ENCODE peak calls at places on chromosome 11, in ten cellular contexts. One of them, this sample, is unnamed.

GRCh38 chr11:45145083-45145420 is 1.4 kb upstream of the PRDM11 start:
- DNase-seq in AG09319: no peak
- DNase-seq in GM12865: no peak
- DNase-seq in MM.1S: no peak
- DNase-seq in K562: no peak
- DNase-seq in Caco-2: no peak
- DNase-seq in thoracic aorta: no peak
- DNase-seq in adrenal gland: no peak
- DNase-seq in colonic mucosa: no peak
- DNase-seq in lower leg skin: no peak
- DNase-seq in this sample: no peak

GRCh38 chr11:113091578-113091844 is 130.3 kb downstream of the NCAM1 start:
- DNase-seq in colonic mucosa: no peak
- DNase-seq in thoracic aorta: no peak
- DNase-seq in GM12865: no peak
- DNase-seq in lower leg skin: no peak
- DNase-seq in K562: no peak
- DNase-seq in AG09319: no peak
- DNase-seq in Caco-2: no peak
- DNase-seq in MM.1S: no peak
- DNase-seq in adrenal gland: no peak
- DNase-seq in this sample: no peak

GRCh38 chr11:111633248-111633647 is 31.0 kb downstream of the SIK2 start:
- DNase-seq in thoracic aorta: no peak
- DNase-seq in GM12865: no peak
- DNase-seq in adrenal gland: no peak
- DNase-seq in AG09319: no peak
- DNase-seq in Caco-2: no peak
- DNase-seq in lower leg skin: no peak
- DNase-seq in colonic mucosa: no peak
- DNase-seq in K562: no peak
- DNase-seq in MM.1S: no peak
- DNase-seq in this sample: no peak

GRCh38 chr11:19187101-19187500 is 14.7 kb downstream of the CSRP3 start:
- DNase-seq in thoracic aorta: no peak
- DNase-seq in GM12865: no peak
- DNase-seq in AG09319: no peak
- DNase-seq in MM.1S: no peak
- DNase-seq in Caco-2: no peak
- DNase-seq in lower leg skin: no peak
- DNase-seq in adrenal gland: no peak
- DNase-seq in colonic mucosa: no peak
- DNase-seq in K562: no peak
- DNase-seq in this sample: no peak

GRCh38 chr11:64016512-64016911 is 19.2 kb upstream of the FLRT1 start:
- DNase-seq in GM12865: no peak
- DNase-seq in colonic mucosa: no peak
- DNase-seq in AG09319: no peak
- DNase-seq in thoracic aorta: no peak
- DNase-seq in adrenal gland: no peak
- DNase-seq in MM.1S: no peak
- DNase-seq in K562: no peak
- DNase-seq in lower leg skin: no peak
- DNase-seq in Caco-2: no peak
- DNase-seq in this sample: no peak

GRCh38 chr11:34250732-34251639 is 106.8 kb downstream of the ABTB2 start:
- DNase-seq in Caco-2: no peak
- DNase-seq in GM12865: peak
- DNase-seq in K562: peak
- DNase-seq in MM.1S: no peak
- DNase-seq in adrenal gland: no peak
- DNase-seq in thoracic aorta: peak
- DNase-seq in AG09319: no peak
- DNase-seq in lower leg skin: peak
- DNase-seq in colonic mucosa: peak
- DNase-seq in this sample: peak

GRCh38 chr11:8329961-8330361 is 66.3 kb upstream of the LMO1 start:
- DNase-seq in AG09319: no peak
- DNase-seq in GM12865: no peak
- DNase-seq in lower leg skin: no peak
- DNase-seq in thoracic aorta: no peak
- DNase-seq in Caco-2: no peak
- DNase-seq in MM.1S: no peak
- DNase-seq in colonic mucosa: no peak
- DNase-seq in adrenal gland: no peak
- DNase-seq in K562: no peak
- DNase-seq in this sample: no peak

GRCh38 chr11:117610901-117611300 is 186.1 kb downstream of the DSCAML1 start:
- DNase-seq in MM.1S: no peak
- DNase-seq in K562: no peak
- DNase-seq in adrenal gland: no peak
- DNase-seq in GM12865: no peak
- DNase-seq in AG09319: no peak
- DNase-seq in colonic mucosa: no peak
- DNase-seq in thoracic aorta: no peak
- DNase-seq in Caco-2: no peak
- DNase-seq in lower leg skin: no peak
- DNase-seq in this sample: no peak

GRCh38 chr11:45045692-45046471 is 95.2 kb upstream of the TP53I11 start:
- DNase-seq in Caco-2: no peak
- DNase-seq in thoracic aorta: no peak
- DNase-seq in adrenal gland: peak
- DNase-seq in K562: no peak
- DNase-seq in MM.1S: no peak
- DNase-seq in colonic mucosa: no peak
- DNase-seq in GM12865: no peak
- DNase-seq in AG09319: peak
- DNase-seq in lower leg skin: peak
- DNase-seq in this sample: no peak

GRCh38 chr11:9332655-9333054 is 18.3 kb upstream of the TMEM41B start:
- DNase-seq in colonic mucosa: no peak
- DNase-seq in adrenal gland: no peak
- DNase-seq in lower leg skin: no peak
- DNase-seq in AG09319: no peak
- DNase-seq in K562: no peak
- DNase-seq in MM.1S: no peak
- DNase-seq in thoracic aorta: no peak
- DNase-seq in Caco-2: no peak
- DNase-seq in GM12865: no peak
- DNase-seq in this sample: no peak

GRCh38 chr11:74710291-74710938 is 20.8 kb downstream of the CHRDL2 start:
- DNase-seq in lower leg skin: no peak
- DNase-seq in AG09319: no peak
- DNase-seq in GM12865: no peak
- DNase-seq in MM.1S: no peak
- DNase-seq in colonic mucosa: no peak
- DNase-seq in adrenal gland: no peak
- DNase-seq in Caco-2: no peak
- DNase-seq in K562: peak
- DNase-seq in thoracic aorta: no peak
- DNase-seq in this sample: no peak

GRCh38 chr11:4202749-4203148 is 108.2 kb downstream of the RRM1 start:
- DNase-seq in thoracic aorta: no peak
- DNase-seq in Caco-2: no peak
- DNase-seq in GM12865: no peak
- DNase-seq in colonic mucosa: no peak
- DNase-seq in adrenal gland: no peak
- DNase-seq in lower leg skin: no peak
- DNase-seq in K562: no peak
- DNase-seq in AG09319: no peak
- DNase-seq in MM.1S: no peak
- DNase-seq in this sample: no peak

GRCh38 chr11:4203603-4204360 is 109.2 kb downstream of the RRM1 start:
- DNase-seq in GM12865: no peak
- DNase-seq in K562: no peak
- DNase-seq in AG09319: no peak
- DNase-seq in thoracic aorta: no peak
- DNase-seq in lower leg skin: no peak
- DNase-seq in MM.1S: no peak
- DNase-seq in Caco-2: no peak
- DNase-seq in colonic mucosa: no peak
- DNase-seq in adrenal gland: no peak
- DNase-seq in this sample: no peak
- TF ChIP-seq CTCF in GM12865: no peak
- TF ChIP-seq CTCF in K562: peak
- TF ChIP-seq CTCF in AG09319: no peak
- TF ChIP-seq CTCF in thoracic aorta: no peak
- TF ChIP-seq CTCF in lower leg skin: no peak
- TF ChIP-seq CTCF in MM.1S: no peak
- TF ChIP-seq CTCF in Caco-2: peak
- TF ChIP-seq CTCF in colonic mucosa: no peak
- TF ChIP-seq CTCF in adrenal gland: no peak
- TF ChIP-seq CTCF in this sample: no peak

DNA sequence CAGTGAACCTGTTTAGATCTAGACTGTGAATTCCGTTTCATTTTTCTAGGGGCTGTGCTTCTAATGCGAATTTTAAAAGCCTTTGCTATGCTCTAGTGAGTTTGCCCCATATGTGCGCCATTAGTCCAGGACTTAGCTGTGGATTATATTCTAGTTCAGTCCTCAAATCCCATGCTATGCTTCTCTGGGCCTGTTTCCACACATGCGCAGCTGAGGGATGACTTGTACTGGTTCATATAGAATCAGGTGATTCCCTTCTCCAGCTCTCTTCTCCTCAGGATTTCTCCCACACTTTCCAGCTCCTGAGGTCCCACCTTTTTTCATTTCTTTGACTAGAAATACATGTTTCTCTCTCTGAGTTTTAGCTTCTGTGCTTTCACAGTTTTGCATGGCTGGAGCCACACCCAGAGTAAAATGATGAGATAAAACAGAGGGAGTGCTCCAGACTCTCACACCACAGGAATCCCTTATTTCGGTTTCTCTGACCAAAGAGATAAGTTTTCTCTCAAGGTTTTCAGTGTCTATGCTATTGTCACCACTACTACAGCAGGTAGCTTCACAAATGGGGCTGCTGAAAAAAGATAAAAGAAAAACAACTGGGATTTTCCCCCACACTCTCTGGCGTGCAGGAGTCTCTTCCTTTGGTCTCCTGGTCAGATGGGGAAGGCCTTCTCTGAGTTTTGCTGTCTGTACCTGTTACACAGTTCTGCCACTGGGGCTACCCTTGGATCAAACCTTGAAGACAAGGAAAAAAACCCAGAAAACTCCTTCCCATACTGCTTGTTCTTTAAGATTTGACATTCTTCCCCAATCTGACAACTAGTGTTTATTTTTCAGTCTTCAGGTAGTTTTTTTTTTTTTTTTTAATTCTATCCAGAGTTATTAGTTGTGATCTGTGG is 96.2 kb upstream of the TEAD1 start:
- DNase-seq in colonic mucosa: no peak
- DNase-seq in GM12865: peak
- DNase-seq in Caco-2: no peak
- DNase-seq in lower leg skin: no peak
- DNase-seq in adrenal gland: no peak
- DNase-seq in thoracic aorta: no peak
- DNase-seq in AG09319: no peak
- DNase-seq in K562: peak
- DNase-seq in MM.1S: no peak
- DNase-seq in this sample: no peak
- TF ChIP-seq CTCF in colonic mucosa: no peak
- TF ChIP-seq CTCF in GM12865: no peak
- TF ChIP-seq CTCF in Caco-2: peak
- TF ChIP-seq CTCF in lower leg skin: no peak
- TF ChIP-seq CTCF in adrenal gland: no peak
- TF ChIP-seq CTCF in thoracic aorta: no peak
- TF ChIP-seq CTCF in AG09319: no peak
- TF ChIP-seq CTCF in K562: no peak
- TF ChIP-seq CTCF in MM.1S: no peak
- TF ChIP-seq CTCF in this sample: no peak

GRCh38 chr11:73597956-73598718 is at the start of gene FAM168A:
- DNase-seq in colonic mucosa: peak
- DNase-seq in MM.1S: peak
- DNase-seq in AG09319: peak
- DNase-seq in thoracic aorta: peak
- DNase-seq in lower leg skin: peak
- DNase-seq in Caco-2: peak
- DNase-seq in GM12865: peak
- DNase-seq in K562: peak
- DNase-seq in adrenal gland: peak
- DNase-seq in this sample: peak
- TF ChIP-seq CTCF in colonic mucosa: no peak
- TF ChIP-seq CTCF in MM.1S: peak
- TF ChIP-seq CTCF in AG09319: no peak
- TF ChIP-seq CTCF in thoracic aorta: peak
- TF ChIP-seq CTCF in lower leg skin: no peak
- TF ChIP-seq CTCF in Caco-2: peak
- TF ChIP-seq CTCF in GM12865: peak
- TF ChIP-seq CTCF in K562: peak
- TF ChIP-seq CTCF in adrenal gland: peak
- TF ChIP-seq CTCF in this sample: no peak

DNA sequence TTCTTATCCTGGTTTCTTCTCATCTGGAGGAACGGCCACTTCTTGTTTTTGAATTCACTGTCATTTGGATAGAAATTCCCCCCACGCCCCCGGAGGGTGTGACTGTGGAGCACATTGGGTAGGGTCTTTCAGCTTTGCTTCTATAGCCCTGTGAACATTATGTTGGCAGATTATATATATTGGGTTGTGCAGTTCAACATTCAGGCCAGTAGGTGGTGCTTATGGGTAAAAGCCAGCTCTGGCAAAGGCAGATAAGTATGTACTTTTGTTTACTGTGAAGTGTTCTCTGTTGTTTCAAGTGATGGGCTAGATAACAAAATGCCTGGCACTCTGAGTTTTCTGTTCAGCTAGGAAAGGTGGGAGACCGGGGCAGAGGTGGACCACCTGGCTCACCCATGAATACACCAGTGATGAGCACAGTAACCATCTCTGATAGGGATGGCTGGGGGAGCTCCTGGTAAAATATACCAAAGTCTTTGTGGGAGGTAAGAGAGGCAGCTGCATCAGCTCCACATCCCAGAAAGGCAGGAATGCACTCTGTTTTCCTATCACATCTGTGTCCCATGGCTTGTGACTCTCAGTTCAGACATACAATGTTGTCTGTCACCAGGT is 1348.2 kb upstream of the RAG2 start:
- DNase-seq in colonic mucosa: peak
- DNase-seq in GM12865: peak
- DNase-seq in adrenal gland: peak
- DNase-seq in K562: peak
- DNase-seq in MM.1S: peak
- DNase-seq in thoracic aorta: no peak
- DNase-seq in Caco-2: no peak
- DNase-seq in AG09319: no peak
- DNase-seq in lower leg skin: no peak
- DNase-seq in this sample: no peak
- TF ChIP-seq CTCF in colonic mucosa: peak
- TF ChIP-seq CTCF in GM12865: peak
- TF ChIP-seq CTCF in adrenal gland: peak
- TF ChIP-seq CTCF in K562: peak
- TF ChIP-seq CTCF in MM.1S: peak
- TF ChIP-seq CTCF in thoracic aorta: peak
- TF ChIP-seq CTCF in Caco-2: peak
- TF ChIP-seq CTCF in AG09319: peak
- TF ChIP-seq CTCF in lower leg skin: no peak
- TF ChIP-seq CTCF in this sample: peak

DNA sequence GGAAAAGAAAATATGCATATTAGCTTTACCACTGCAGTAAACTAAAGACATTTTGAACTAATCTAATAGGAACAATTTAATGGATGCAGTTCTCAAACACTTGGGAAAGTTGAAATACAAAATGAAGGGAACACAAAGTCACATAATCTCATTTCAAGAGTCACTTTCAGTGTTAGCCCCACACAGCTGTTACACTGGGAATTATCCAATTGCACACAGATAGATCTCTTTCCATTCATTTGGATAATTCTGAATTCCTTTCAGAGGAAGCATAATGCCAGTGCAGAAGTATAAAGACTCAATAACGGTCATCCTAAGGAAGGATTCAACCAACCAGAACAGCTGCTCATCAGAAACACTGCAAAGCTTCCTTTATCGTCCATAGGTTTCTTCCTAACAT is 173.3 kb downstream of the GRIA4 start:
- DNase-seq in colonic mucosa: no peak
- DNase-seq in GM12865: no peak
- DNase-seq in adrenal gland: no peak
- DNase-seq in AG09319: no peak
- DNase-seq in Caco-2: no peak
- DNase-seq in thoracic aorta: no peak
- DNase-seq in lower leg skin: no peak
- DNase-seq in K562: no peak
- DNase-seq in MM.1S: no peak
- DNase-seq in this sample: no peak
- TF ChIP-seq CTCF in colonic mucosa: no peak
- TF ChIP-seq CTCF in GM12865: no peak
- TF ChIP-seq CTCF in adrenal gland: no peak
- TF ChIP-seq CTCF in AG09319: no peak
- TF ChIP-seq CTCF in Caco-2: no peak
- TF ChIP-seq CTCF in thoracic aorta: no peak
- TF ChIP-seq CTCF in lower leg skin: no peak
- TF ChIP-seq CTCF in K562: no peak
- TF ChIP-seq CTCF in MM.1S: no peak
- TF ChIP-seq CTCF in this sample: no peak

This sample was measured in GM13976.